ENCODE peak calls at places on chromosomes 7 and 10, in ten cellular contexts. F is G401; K is fibroblast of pulmonary artery; E is NCI-H187 treated with DMSO at 0.1 percent for 48 hours; N is cerebellar cortex; C is activated CD8-positive, alpha-beta memory T cell treated with anti-CD3 and anti-CD28 coated beads for 24 hours; S is endothelial cell; U is NCI-H1417; L is HuH-7; O is GM23248. Q is an unnamed sample.

GRCh38 chr10:123472606-123473005 is 193.5 kb upstream of the GPR26 start:
- DNase-seq in F (no peak), K (no peak), E (no peak), N (no peak), C (no peak), S (peak), U (no peak), L (no peak), O (no peak), Q (no peak)

GRCh38 chr10:13790196-13790595 is 203.4 kb downstream of the PRPF18 start:
- DNase-seq in F (no peak), K (no peak), E (no peak), N (no peak), C (no peak), S (no peak), U (no peak), L (no peak), O (no peak), Q (no peak)

GRCh38 chr7:77897004-77897547 is 98.5 kb downstream of the PHTF2 start:
- DNase-seq in F (no peak), K (no peak), E (no peak), N (no peak), C (no peak), S (no peak), U (no peak), L (no peak), O (no peak), Q (no peak)

GRCh38 chr10:111874586-111874985 is 309.0 kb downstream of the GPAM start:
- DNase-seq in F (no peak), K (no peak), E (no peak), N (no peak), C (no peak), S (no peak), U (no peak), L (no peak), O (peak), Q (no peak)

GRCh38 chr10:84075226-84076046 is 63.9 kb upstream of the GHITM start:
- DNase-seq in F (no peak), K (no peak), E (no peak), N (no peak), C (no peak), S (no peak), U (no peak), L (no peak), O (peak), Q (no peak)

GRCh38 chr7:36658603-36659516 is 65.4 kb downstream of the AOAH start:
- DNase-seq in F (no peak), K (peak), E (no peak), N (peak), C (no peak), S (peak), U (peak), L (peak), O (peak), Q (no peak)

GRCh38 chr7:26291699-26292538 is at the start of gene SNX10:
- DNase-seq in F (peak), K (no peak), E (no peak), N (peak), C (peak), S (peak), U (peak), L (peak), O (peak), Q (peak)

GRCh38 chr10:30387646-30388243 is 38.7 kb upstream of the MTPAP start:
- DNase-seq in F (no peak), K (no peak), E (no peak), N (no peak), C (no peak), S (no peak), U (no peak), L (no peak), O (peak), Q (no peak)

GRCh38 chr10:102148275-102148674 is 3.9 kb upstream of the NOLC1 start:
- DNase-seq in F (no peak), K (no peak), E (no peak), N (no peak), C (no peak), S (no peak), U (no peak), L (no peak), O (no peak), Q (no peak)

GRCh38 chr10:543862-544822 is 145.3 kb downstream of the DIP2C start:
- DNase-seq in F (no peak), K (no peak), E (no peak), N (no peak), C (no peak), S (no peak), U (no peak), L (no peak), O (no peak), Q (no peak)

GRCh38 chr7:2460641-2461040 is 15.6 kb downstream of the GRIFIN start:
- DNase-seq in F (peak), K (no peak), E (no peak), N (peak), C (no peak), S (no peak), U (no peak), L (no peak), O (no peak), Q (no peak)

GRCh38 chr7:2641406-2642393 is 9.9 kb downstream of the TTYH3 start:
- DNase-seq in F (peak), K (peak), E (no peak), N (peak), C (no peak), S (peak), U (no peak), L (no peak), O (peak), Q (peak)

Q was measured in aorta.